ENCODE peak calls at places on chromosomes 11 and 22, in ten cellular contexts. One of them, this sample, is unnamed.

GRCh38 chr11:66317322-66317765 is 500 bp upstream of the CD248 start:
- DNase-seq in AG04450: no peak
- DNase-seq in lower lobe of right lung: no peak
- DNase-seq in kidney: peak
- DNase-seq in tibial nerve: peak
- DNase-seq in cardiac muscle cell: peak
- DNase-seq in Peyer's patch: peak
- DNase-seq in pancreas: no peak
- DNase-seq in adrenal gland: no peak
- DNase-seq in right lobe of liver: no peak
- DNase-seq in this sample: no peak

GRCh38 chr11:106304274-106304673 is 226.8 kb downstream of the AASDHPPT start:
- DNase-seq in tibial nerve: no peak
- DNase-seq in pancreas: no peak
- DNase-seq in kidney: no peak
- DNase-seq in Peyer's patch: no peak
- DNase-seq in AG04450: peak
- DNase-seq in lower lobe of right lung: no peak
- DNase-seq in right lobe of liver: no peak
- DNase-seq in adrenal gland: no peak
- DNase-seq in cardiac muscle cell: no peak
- DNase-seq in this sample: no peak

GRCh38 chr11:60251485-60252207 is 8.7 kb upstream of the MS4A4E start:
- DNase-seq in kidney: no peak
- DNase-seq in adrenal gland: peak
- DNase-seq in Peyer's patch: peak
- DNase-seq in lower lobe of right lung: no peak
- DNase-seq in pancreas: no peak
- DNase-seq in right lobe of liver: no peak
- DNase-seq in cardiac muscle cell: peak
- DNase-seq in AG04450: no peak
- DNase-seq in tibial nerve: peak
- DNase-seq in this sample: no peak

GRCh38 chr22:49716441-49716840 is 111.2 kb downstream of the BRD1 start:
- DNase-seq in cardiac muscle cell: no peak
- DNase-seq in adrenal gland: no peak
- DNase-seq in AG04450: no peak
- DNase-seq in kidney: no peak
- DNase-seq in Peyer's patch: no peak
- DNase-seq in right lobe of liver: no peak
- DNase-seq in lower lobe of right lung: no peak
- DNase-seq in tibial nerve: no peak
- DNase-seq in pancreas: no peak
- DNase-seq in this sample: no peak

GRCh38 chr11:70415642-70416395 is 17.5 kb downstream of the CTTN start:
- DNase-seq in AG04450: no peak
- DNase-seq in lower lobe of right lung: no peak
- DNase-seq in kidney: no peak
- DNase-seq in cardiac muscle cell: no peak
- DNase-seq in right lobe of liver: no peak
- DNase-seq in adrenal gland: no peak
- DNase-seq in pancreas: no peak
- DNase-seq in tibial nerve: no peak
- DNase-seq in Peyer's patch: no peak
- DNase-seq in this sample: no peak

GRCh38 chr22:28935140-28935539 is 51.8 kb downstream of the ZNRF3 start:
- DNase-seq in Peyer's patch: no peak
- DNase-seq in kidney: no peak
- DNase-seq in lower lobe of right lung: no peak
- DNase-seq in pancreas: no peak
- DNase-seq in tibial nerve: no peak
- DNase-seq in AG04450: no peak
- DNase-seq in cardiac muscle cell: no peak
- DNase-seq in right lobe of liver: no peak
- DNase-seq in adrenal gland: no peak
- DNase-seq in this sample: no peak

GRCh38 chr11:35192347-35192746 is 53.4 kb downstream of the CD44 start:
- DNase-seq in cardiac muscle cell: peak
- DNase-seq in lower lobe of right lung: peak
- DNase-seq in right lobe of liver: peak
- DNase-seq in pancreas: no peak
- DNase-seq in adrenal gland: peak
- DNase-seq in kidney: peak
- DNase-seq in tibial nerve: no peak
- DNase-seq in AG04450: no peak
- DNase-seq in Peyer's patch: peak
- DNase-seq in this sample: no peak

GRCh38 chr22:36510966-36511881 is 4.4 kb upstream of the FOXRED2 start:
- DNase-seq in cardiac muscle cell: peak
- DNase-seq in kidney: peak
- DNase-seq in Peyer's patch: peak
- DNase-seq in tibial nerve: peak
- DNase-seq in right lobe of liver: no peak
- DNase-seq in lower lobe of right lung: no peak
- DNase-seq in AG04450: peak
- DNase-seq in pancreas: no peak
- DNase-seq in adrenal gland: peak
- DNase-seq in this sample: no peak

GRCh38 chr11:118491041-118491440 is 36.2 kb upstream of the TTC36 start:
- DNase-seq in tibial nerve: no peak
- DNase-seq in right lobe of liver: no peak
- DNase-seq in adrenal gland: no peak
- DNase-seq in lower lobe of right lung: no peak
- DNase-seq in Peyer's patch: no peak
- DNase-seq in cardiac muscle cell: no peak
- DNase-seq in AG04450: no peak
- DNase-seq in pancreas: no peak
- DNase-seq in kidney: no peak
- DNase-seq in this sample: no peak

GRCh38 chr11:123509737-123510578 is 79.9 kb downstream of the GRAMD1B start:
- DNase-seq in AG04450: peak
- DNase-seq in Peyer's patch: no peak
- DNase-seq in cardiac muscle cell: peak
- DNase-seq in adrenal gland: peak
- DNase-seq in kidney: no peak
- DNase-seq in tibial nerve: no peak
- DNase-seq in lower lobe of right lung: no peak
- DNase-seq in right lobe of liver: no peak
- DNase-seq in pancreas: no peak
- DNase-seq in this sample: peak

GRCh38 chr22:27612075-27612474 is 189.5 kb downstream of the MN1 start:
- DNase-seq in pancreas: no peak
- DNase-seq in adrenal gland: no peak
- DNase-seq in AG04450: no peak
- DNase-seq in right lobe of liver: no peak
- DNase-seq in Peyer's patch: no peak
- DNase-seq in lower lobe of right lung: no peak
- DNase-seq in tibial nerve: no peak
- DNase-seq in kidney: no peak
- DNase-seq in cardiac muscle cell: no peak
- DNase-seq in this sample: no peak

GRCh38 chr22:31144223-31144622 is 3.9 kb upstream of the PLA2G3 start:
- DNase-seq in kidney: no peak
- DNase-seq in tibial nerve: no peak
- DNase-seq in cardiac muscle cell: no peak
- DNase-seq in lower lobe of right lung: no peak
- DNase-seq in Peyer's patch: peak
- DNase-seq in pancreas: no peak
- DNase-seq in adrenal gland: no peak
- DNase-seq in AG04450: no peak
- DNase-seq in right lobe of liver: no peak
- DNase-seq in this sample: no peak

GRCh38 chr11:121581607-121582006 is 128.8 kb upstream of the SORL1-AS1 start:
- DNase-seq in right lobe of liver: no peak
- DNase-seq in AG04450: no peak
- DNase-seq in kidney: no peak
- DNase-seq in pancreas: no peak
- DNase-seq in lower lobe of right lung: no peak
- DNase-seq in Peyer's patch: no peak
- DNase-seq in cardiac muscle cell: no peak
- DNase-seq in tibial nerve: no peak
- DNase-seq in adrenal gland: no peak
- DNase-seq in this sample: no peak

GRCh38 chr22:23591846-23592245 is 11.8 kb upstream of the IGLL1 start:
- DNase-seq in cardiac muscle cell: no peak
- DNase-seq in pancreas: no peak
- DNase-seq in Peyer's patch: no peak
- DNase-seq in tibial nerve: no peak
- DNase-seq in adrenal gland: no peak
- DNase-seq in right lobe of liver: no peak
- DNase-seq in AG04450: no peak
- DNase-seq in kidney: peak
- DNase-seq in lower lobe of right lung: no peak
- DNase-seq in this sample: no peak

DNA sequence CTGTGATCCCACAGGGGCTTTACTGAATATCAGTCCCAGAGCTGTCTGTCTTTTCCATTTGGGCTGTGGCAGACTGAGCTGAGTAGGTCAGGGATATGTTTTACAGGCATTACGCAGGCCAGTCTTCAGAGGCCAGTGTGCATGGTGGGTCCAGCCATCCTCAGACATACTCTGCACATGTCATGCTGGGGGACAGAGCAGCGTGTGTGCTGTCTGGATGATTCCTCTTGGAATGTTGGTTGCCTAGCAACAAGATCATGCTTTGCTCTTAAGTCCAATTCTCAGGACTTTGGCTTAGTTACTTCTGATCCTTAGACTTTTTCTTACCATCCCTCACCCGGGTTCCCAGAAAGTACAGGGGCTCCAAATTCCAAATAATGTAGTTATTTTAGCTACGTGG is 736.4 kb downstream of the DLG2 start:
- DNase-seq in tibial nerve: no peak
- DNase-seq in kidney: no peak
- DNase-seq in adrenal gland: no peak
- DNase-seq in cardiac muscle cell: peak
- DNase-seq in pancreas: no peak
- DNase-seq in AG04450: no peak
- DNase-seq in Peyer's patch: no peak
- DNase-seq in lower lobe of right lung: no peak
- DNase-seq in right lobe of liver: no peak
- DNase-seq in this sample: no peak
- H3K27ac ChIP-seq in tibial nerve: no peak
- H3K27ac ChIP-seq in kidney: no peak
- H3K27ac ChIP-seq in adrenal gland: no peak
- H3K27ac ChIP-seq in cardiac muscle cell: no peak
- H3K27ac ChIP-seq in pancreas: no peak
- H3K27ac ChIP-seq in AG04450: no peak
- H3K27ac ChIP-seq in Peyer's patch: no peak
- H3K27ac ChIP-seq in lower lobe of right lung: no peak
- H3K27ac ChIP-seq in right lobe of liver: no peak
- H3K27ac ChIP-seq in this sample: no peak

DNA sequence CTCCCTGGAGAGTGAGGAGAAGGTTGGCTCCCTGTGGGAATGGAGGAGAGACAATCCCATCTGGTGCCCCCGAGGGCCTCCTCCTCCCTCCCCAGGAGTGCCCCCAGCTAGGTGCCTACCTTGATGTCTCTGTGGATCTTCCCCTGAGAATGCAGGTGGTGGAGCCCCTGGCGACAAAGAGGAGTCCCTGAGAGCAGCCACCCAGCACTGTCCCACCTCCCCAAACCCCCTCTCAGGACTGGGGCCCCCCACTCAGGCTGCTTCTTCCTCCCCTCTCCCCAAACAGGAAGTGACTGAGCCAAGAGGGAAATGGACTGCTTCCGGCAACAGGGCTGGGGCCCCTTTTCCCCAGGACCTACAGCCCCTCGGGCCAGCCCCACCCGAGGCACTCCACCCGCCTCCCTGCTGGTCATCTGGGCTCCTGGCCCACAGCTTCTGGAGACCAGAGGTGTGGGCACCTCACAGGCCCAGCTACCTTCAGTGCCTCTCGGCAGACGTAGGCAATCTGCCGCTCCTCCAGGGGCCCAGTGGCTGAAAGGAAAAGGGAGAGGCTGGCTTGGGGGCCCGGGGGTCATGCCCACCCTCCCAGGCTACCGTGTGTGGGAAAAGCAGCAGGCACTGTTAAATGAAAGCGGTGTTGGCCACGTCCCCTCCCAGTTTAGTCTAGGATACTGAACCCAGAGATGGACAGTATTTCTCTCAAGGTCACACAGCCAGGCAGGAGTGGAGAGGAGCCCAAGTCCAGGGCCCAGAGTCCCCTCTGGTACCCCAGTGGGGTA is 1.2 kb downstream of the MAP4K2 start:
- DNase-seq in adrenal gland: no peak
- DNase-seq in AG04450: no peak
- DNase-seq in tibial nerve: no peak
- DNase-seq in cardiac muscle cell: no peak
- DNase-seq in pancreas: no peak
- DNase-seq in right lobe of liver: no peak
- DNase-seq in kidney: peak
- DNase-seq in lower lobe of right lung: no peak
- DNase-seq in Peyer's patch: no peak
- DNase-seq in this sample: no peak
- H3K4me3 ChIP-seq in adrenal gland: no peak
- H3K4me3 ChIP-seq in AG04450: peak
- H3K4me3 ChIP-seq in tibial nerve: peak
- H3K4me3 ChIP-seq in cardiac muscle cell: no peak
- H3K4me3 ChIP-seq in pancreas: no peak
- H3K4me3 ChIP-seq in right lobe of liver: no peak
- H3K4me3 ChIP-seq in kidney: peak
- H3K4me3 ChIP-seq in lower lobe of right lung: peak
- H3K4me3 ChIP-seq in Peyer's patch: peak
- H3K4me3 ChIP-seq in this sample: peak

GRCh38 chr22:37588540-37589215 is 8.8 kb upstream of the LGALS2 start:
- DNase-seq in pancreas: no peak
- DNase-seq in lower lobe of right lung: no peak
- DNase-seq in right lobe of liver: no peak
- DNase-seq in Peyer's patch: peak
- DNase-seq in adrenal gland: peak
- DNase-seq in cardiac muscle cell: no peak
- DNase-seq in kidney: no peak
- DNase-seq in AG04450: no peak
- DNase-seq in tibial nerve: no peak
- DNase-seq in this sample: no peak
- TF ChIP-seq CTCF in pancreas: no peak
- TF ChIP-seq CTCF in lower lobe of right lung: no peak
- TF ChIP-seq CTCF in right lobe of liver: no peak
- TF ChIP-seq CTCF in Peyer's patch: no peak
- TF ChIP-seq CTCF in adrenal gland: no peak
- TF ChIP-seq CTCF in cardiac muscle cell: no peak
- TF ChIP-seq CTCF in kidney: no peak
- TF ChIP-seq CTCF in AG04450: no peak
- TF ChIP-seq CTCF in tibial nerve: no peak
- TF ChIP-seq CTCF in this sample: no peak

DNA sequence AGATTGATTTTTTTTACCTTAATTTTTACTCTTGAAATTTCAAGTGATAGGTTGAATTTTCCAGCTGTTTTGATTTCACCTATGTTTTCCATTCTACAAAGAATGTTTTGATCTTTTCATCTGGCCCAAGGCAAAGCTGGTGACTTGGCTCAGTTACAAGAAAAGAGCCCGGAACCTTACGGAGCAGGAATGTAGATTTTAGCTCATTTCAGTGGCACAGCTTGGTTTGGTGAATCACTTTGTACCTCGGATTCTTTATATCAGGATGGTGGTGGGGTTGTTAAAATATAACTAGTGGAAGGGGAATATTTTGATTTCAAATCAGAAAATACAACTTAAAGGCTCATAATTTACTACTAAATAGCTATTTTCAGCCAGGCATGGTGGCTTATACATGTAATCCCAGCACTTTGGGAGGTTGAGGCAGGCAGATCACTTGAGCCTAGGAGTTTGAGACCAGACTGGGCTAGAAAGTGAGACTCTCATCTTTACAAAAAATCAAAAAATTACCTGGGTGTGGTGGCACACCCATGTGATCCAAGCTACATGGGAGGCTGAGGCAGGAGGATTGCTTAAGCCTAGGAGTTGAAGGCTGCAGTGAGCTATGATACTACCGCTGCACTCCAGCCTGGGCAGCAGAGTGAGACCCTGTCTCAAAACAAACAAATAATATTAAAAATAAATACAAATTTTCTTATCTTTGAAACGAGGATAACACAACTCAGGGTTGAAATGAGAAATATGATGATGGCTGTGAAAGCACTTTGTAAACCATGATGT is 9.4 kb upstream of the GRIK4 start:
- DNase-seq in Peyer's patch: no peak
- DNase-seq in adrenal gland: no peak
- DNase-seq in tibial nerve: no peak
- DNase-seq in pancreas: no peak
- DNase-seq in AG04450: no peak
- DNase-seq in lower lobe of right lung: no peak
- DNase-seq in cardiac muscle cell: no peak
- DNase-seq in right lobe of liver: no peak
- DNase-seq in kidney: no peak
- DNase-seq in this sample: no peak
- H3K27ac ChIP-seq in Peyer's patch: no peak
- H3K27ac ChIP-seq in adrenal gland: no peak
- H3K27ac ChIP-seq in tibial nerve: no peak
- H3K27ac ChIP-seq in pancreas: no peak
- H3K27ac ChIP-seq in AG04450: no peak
- H3K27ac ChIP-seq in lower lobe of right lung: no peak
- H3K27ac ChIP-seq in cardiac muscle cell: no peak
- H3K27ac ChIP-seq in right lobe of liver: no peak
- H3K27ac ChIP-seq in kidney: no peak
- H3K27ac ChIP-seq in this sample: no peak